ENCODE peak calls at places on chromosomes 12 and 14, in six cellular contexts. N, G, Y, R, D and F are unnamed samples.

GRCh38 chr14:69685716-69686115 is 74.3 kb downstream of the SUSD6 start:
- DNase-seq in N (peak; percentile 35), G (no peak), Y (no peak), R (peak; percentile 72), D (no peak), F (no peak)

GRCh38 chr14:101451166-101451565 is 110.1 kb upstream of the DIO3 start:
- DNase-seq in N (no peak), G (no peak), Y (no peak), R (no peak), D (no peak), F (peak; percentile 27)

GRCh38 chr12:3534511-3534910 is 43.5 kb downstream of the PRMT8 start:
- DNase-seq in N (no peak), G (no peak), Y (no peak), R (no peak), D (no peak), F (no peak)

GRCh38 chr12:101957251-101957650 is 79.9 kb downstream of the DRAM1 start:
- DNase-seq in N (no peak), G (no peak), Y (no peak), R (no peak), D (peak; percentile 16), F (no peak)

GRCh38 chr14:60893916-60894315 is 87.0 kb downstream of the TRMT5 start:
- DNase-seq in N (no peak), G (no peak), Y (no peak), R (no peak), D (no peak), F (no peak)

GRCh38 chr14:34750670-34751069 is 36.3 kb upstream of the CFL2 start:
- DNase-seq in N (no peak), G (no peak), Y (no peak), R (no peak), D (peak; percentile 21), F (no peak)

GRCh38 chr14:76422662-76423061 is 46.7 kb downstream of the ESRRB start:
- DNase-seq in N (no peak), G (no peak), Y (no peak), R (no peak), D (no peak), F (no peak)

GRCh38 chr14:78143489-78144145 is 26.6 kb upstream of the NRXN3 start:
- DNase-seq in N (no peak), G (no peak), Y (no peak), R (no peak), D (no peak), F (no peak)

GRCh38 chr14:59265808-59266207 is 77.3 kb downstream of the DAAM1 start:
- DNase-seq in N (no peak), G (no peak), Y (no peak), R (no peak), D (no peak), F (no peak)

GRCh38 chr12:100755186-100755585 is 39.4 kb upstream of the ANO4 start:
- DNase-seq in N (no peak), G (no peak), Y (no peak), R (no peak), D (no peak), F (no peak)

GRCh38 chr12:114483996-114484395 is 78.1 kb upstream of the TBX5 start:
- DNase-seq in N (no peak), G (no peak), Y (no peak), R (no peak), D (no peak), F (no peak)

GRCh38 chr12:52139579-52140062 is 52.2 kb downstream of the KRT80 start:
- DNase-seq in N (no peak), G (no peak), Y (no peak), R (peak; percentile 51), D (peak; percentile 18), F (peak; percentile 64)

GRCh38 chr14:97446087-97446486 is 648.9 kb downstream of the VRK1 start:
- DNase-seq in N (no peak), G (no peak), Y (no peak), R (no peak), D (no peak), F (no peak)

GRCh38 chr14:67411820-67412421 is at the start of gene PLEK2:
- DNase-seq in N (no peak), G (peak; percentile 7), Y (no peak), R (peak; percentile 72), D (no peak), F (peak; percentile 74)

GRCh38 chr12:87960557-87960956 is 68.6 kb downstream of the C12orf50 start:
- DNase-seq in N (no peak), G (no peak), Y (no peak), R (no peak), D (no peak), F (no peak)

GRCh38 chr14:62696261-62696968 is 348.8 kb downstream of the KCNH5 start:
- DNase-seq in N (no peak), G (no peak), Y (no peak), R (no peak), D (no peak), F (no peak)

GRCh38 chr12:3928538-3929220 is 55.5 kb upstream of the PARP11 start:
- DNase-seq in N (no peak), G (no peak), Y (no peak), R (no peak), D (no peak), F (no peak)

GRCh38 chr12:51240971-51241370 is 2.3 kb downstream of the DAZAP2 start:
- DNase-seq in N (no peak), G (no peak), Y (no peak), R (no peak), D (peak; percentile 28), F (no peak)

GRCh38 chr12:49013403-49013802 is 5.2 kb downstream of the PRKAG1 start:
- DNase-seq in N (no peak), G (no peak), Y (no peak), R (no peak), D (no peak), F (no peak)

GRCh38 chr12:122886161-122886560 is 9.8 kb downstream of the VPS37B start:
- DNase-seq in N (no peak), G (no peak), Y (no peak), R (no peak), D (no peak), F (no peak)

GRCh38 chr12:54701940-54702592 is 53.9 kb upstream of the DCD start:
- DNase-seq in N (no peak), G (no peak), Y (no peak), R (no peak), D (peak; percentile 36), F (no peak)

GRCh38 chr12:48454675-48455074 is 17.7 kb upstream of the ANP32D start:
- DNase-seq in N (no peak), G (no peak), Y (no peak), R (no peak), D (peak; percentile 47), F (no peak)

GRCh38 chr14:100587248-100587762 is at the start of gene BEGAIN:
- DNase-seq in N (no peak), G (no peak), Y (no peak), R (no peak), D (no peak), F (peak; percentile 40)

GRCh38 chr12:6199531-6200265 is 502 bp upstream of the CD9 start:
- DNase-seq in N (no peak), G (no peak), Y (no peak), R (no peak), D (no peak), F (no peak)